ENCODE peak calls at places on chromosomes 2 and 18, in seven cellular contexts. H is foreskin fibroblast, Z is heart right ventricle, A is RWPE1, V is breast epithelium, P is IMR-90, O is progenitor cell of endocrine pancreas. F is an unnamed sample.

GRCh38 chr2:101782427-101782792 is 84.9 kb downstream of the MAP4K4 start:
- DNase-seq in A (no peak), P (no peak), Z (no peak), O (no peak), H (no peak), V (no peak), F (no peak)

GRCh38 chr2:228688007-228688645 is 506.6 kb upstream of the SPHKAP start:
- DNase-seq in H (peak), A (no peak), O (no peak), V (no peak), P (peak), Z (no peak), F (no peak)

GRCh38 chr18:36420826-36421225 is 123.3 kb downstream of the FHOD3 start:
- DNase-seq in Z (no peak), V (no peak), P (no peak), H (no peak), O (no peak), A (no peak), F (no peak)

GRCh38 chr2:66790651-66791181 is 355.8 kb downstream of the MEIS1 start:
- DNase-seq in A (no peak), H (peak), V (no peak), Z (peak), P (peak), O (no peak), F (no peak)

GRCh38 chr2:156909983-156910382 is 347.5 kb upstream of the GALNT5 start:
- DNase-seq in O (no peak), H (no peak), V (no peak), A (no peak), Z (no peak), P (no peak), F (no peak)

GRCh38 chr2:177038772-177039484 is 173.7 kb upstream of the HNRNPA3 start:
- DNase-seq in O (no peak), A (no peak), H (peak), Z (no peak), V (no peak), P (no peak), F (no peak)

GRCh38 chr2:48265169-48266013 is 264.6 kb upstream of the STON1 start:
- DNase-seq in O (no peak), A (no peak), Z (no peak), P (no peak), V (no peak), H (no peak), F (no peak)

GRCh38 chr2:211729433-211729832 is 809.2 kb downstream of the ERBB4 start:
- DNase-seq in V (no peak), H (no peak), O (no peak), A (no peak), Z (no peak), P (no peak), F (no peak)

GRCh38 chr18:55179460-55180195 is 220.4 kb upstream of the CCDC68 start:
- DNase-seq in A (no peak), H (no peak), O (no peak), V (no peak), P (peak), Z (no peak), F (no peak)

GRCh38 chr18:3623769-3624545 is 174.0 kb downstream of the TGIF1 start:
- DNase-seq in V (peak), Z (peak), P (peak), A (peak), O (peak), H (peak), F (peak)

GRCh38 chr18:68298340-68298739 is 416.6 kb downstream of the TMX3 start:
- DNase-seq in H (no peak), V (no peak), A (no peak), O (no peak), P (no peak), Z (no peak), F (no peak)

GRCh38 chr2:240335061-240335460 is 100.4 kb upstream of the GPC1 start:
- DNase-seq in Z (no peak), P (no peak), H (no peak), A (no peak), V (no peak), O (no peak), F (no peak)

GRCh38 chr18:44878335-44878734 is 197.6 kb downstream of the SETBP1 start:
- DNase-seq in Z (no peak), P (no peak), H (no peak), A (no peak), O (no peak), V (no peak), F (no peak)

GRCh38 chr18:45962866-45963265 is 4.3 kb downstream of the EPG5 start:
- DNase-seq in H (peak), A (no peak), O (no peak), V (no peak), P (peak), Z (no peak), F (no peak)

GRCh38 chr18:60020107-60020925 is 120.5 kb downstream of the PMAIP1 start:
- DNase-seq in V (no peak), P (peak), O (no peak), Z (no peak), H (peak), A (no peak), F (no peak)

GRCh38 chr2:30366199-30366691 is 80.8 kb upstream of the LCLAT1 start:
- DNase-seq in Z (peak), O (no peak), H (no peak), A (no peak), P (peak), V (no peak), F (no peak)

GRCh38 chr18:54950221-54950620 is 9.0 kb downstream of the CCDC68 start:
- DNase-seq in Z (no peak), P (no peak), O (no peak), V (no peak), A (no peak), H (no peak), F (no peak)

GRCh38 chr2:173386441-173387044 is 31.9 kb downstream of the CDCA7 start:
- DNase-seq in Z (no peak), V (no peak), H (no peak), O (no peak), A (no peak), P (no peak), F (no peak)

GRCh38 chr18:28594034-28594433 is 417.1 kb upstream of the CDH2 start:
- DNase-seq in Z (no peak), A (no peak), O (no peak), H (peak), V (no peak), P (peak), F (no peak)

GRCh38 chr2:201420442-201421113 is 30.7 kb downstream of the TRAK2 start:
- DNase-seq in V (no peak), O (no peak), A (peak), H (peak), Z (no peak), P (peak), F (no peak)

GRCh38 chr2:23637011-23637778 is 252.2 kb downstream of the KLHL29 start:
- DNase-seq in V (no peak), O (no peak), Z (peak), A (no peak), P (peak), H (peak), F (no peak)

GRCh38 chr2:237668440-237668839 is 41.1 kb downstream of the LRRFIP1 start:
- DNase-seq in O (no peak), Z (no peak), P (no peak), H (no peak), V (no peak), A (no peak), F (no peak)

GRCh38 chr2:232132179-232132578 is 170.7 kb downstream of the DIS3L2 start:
- DNase-seq in P (no peak), Z (no peak), O (no peak), A (no peak), H (no peak), V (no peak), F (no peak)

GRCh38 chr2:85708641-85709040 is 14.5 kb downstream of the GNLY start:
- DNase-seq in P (no peak), V (no peak), A (no peak), O (no peak), H (no peak), Z (no peak), F (no peak)

GRCh38 chr2:45840481-45840880 is 189.0 kb downstream of the PRKCE start:
- DNase-seq in O (no peak), H (no peak), V (no peak), A (no peak), P (no peak), Z (no peak), F (no peak)

GRCh38 chr18:48735070-48735676 is 196.3 kb downstream of the CTIF start:
- DNase-seq in P (peak), H (peak), O (no peak), A (peak), V (no peak), Z (no peak), F (no peak)

GRCh38 chr2:127606594-127607398 is 39.2 kb upstream of the GPR17 start:
- DNase-seq in P (no peak), H (no peak), Z (no peak), V (peak), A (no peak), O (no peak), F (peak)

GRCh38 chr18:39406941-39407340 is 1841.3 kb upstream of the CELF4 start:
- DNase-seq in A (no peak), V (no peak), P (no peak), Z (no peak), O (no peak), H (no peak), F (no peak)

DNA sequence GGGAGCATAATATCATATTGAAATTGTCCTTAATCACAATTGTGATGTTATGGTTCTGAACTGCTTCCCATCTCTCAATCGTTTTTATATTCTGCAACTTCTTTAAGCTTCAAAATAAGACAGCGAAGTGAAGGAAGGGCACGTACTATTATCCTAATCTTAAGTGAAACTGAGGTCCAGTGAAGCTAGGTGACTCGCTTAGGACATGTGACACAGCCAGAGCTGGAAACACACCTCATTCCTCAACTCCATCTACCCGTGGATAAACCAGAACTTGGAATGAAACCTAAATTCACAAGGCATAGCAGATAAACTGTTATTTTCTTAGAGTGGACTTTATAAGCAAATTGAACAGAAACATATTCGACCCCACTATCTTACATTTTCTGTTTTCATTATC is 191.2 kb upstream of the PXDN start:
- DNase-seq in A (no peak), O (no peak), Z (no peak), H (no peak), P (no peak), V (no peak), F (no peak)
- TF ChIP-seq CTCF in A (no peak), O (no peak), Z (no peak), H (no peak), P (no peak), V (no peak), F (no peak)

GRCh38 chr18:77709107-77709506 is 459.5 kb downstream of the GALR1 start:
- DNase-seq in Z (no peak), P (no peak), A (no peak), O (no peak), H (no peak), V (no peak), F (no peak)
- TF ChIP-seq CTCF in Z (no peak), P (no peak), A (no peak), O (no peak), H (no peak), V (no peak), F (no peak)

GRCh38 chr2:57373530-57373929 is 673.1 kb upstream of the VRK2 start:
- DNase-seq in O (no peak), A (peak), P (peak), V (no peak), H (peak), Z (no peak), F (no peak)

GRCh38 chr2:57372237-57372962 is 674.2 kb upstream of the VRK2 start:
- DNase-seq in A (no peak), V (no peak), O (no peak), H (no peak), Z (no peak), P (no peak), F (no peak)

GRCh38 chr2:57371186-57371585 is 675.4 kb upstream of the VRK2 start:
- DNase-seq in P (no peak), H (no peak), O (no peak), V (no peak), Z (no peak), A (no peak), F (no peak)

GRCh38 chr2:57376985-57377384 is 669.6 kb upstream of the VRK2 start:
- DNase-seq in O (no peak), A (no peak), Z (no peak), H (no peak), P (no peak), V (no peak), F (no peak)
- TF ChIP-seq CTCF in O (peak), A (no peak), Z (peak), H (no peak), P (peak), V (no peak), F (peak)

GRCh38 chr2:20093263-20094141 is 42.1 kb upstream of the LAPTM4A start:
- DNase-seq in Z (peak), P (peak), O (peak), V (no peak), H (peak), A (peak), F (no peak)
- TF ChIP-seq CTCF in Z (peak), P (peak), O (peak), V (peak), H (peak), A (no peak), F (peak)

GRCh38 chr2:203535078-203535783 is at the start of gene RAPH1:
- DNase-seq in A (peak), O (peak), P (peak), V (peak), Z (peak), H (peak), F (peak)
- TF ChIP-seq CTCF in A (no peak), O (no peak), P (no peak), V (no peak), Z (no peak), H (no peak), F (no peak)

DNA sequence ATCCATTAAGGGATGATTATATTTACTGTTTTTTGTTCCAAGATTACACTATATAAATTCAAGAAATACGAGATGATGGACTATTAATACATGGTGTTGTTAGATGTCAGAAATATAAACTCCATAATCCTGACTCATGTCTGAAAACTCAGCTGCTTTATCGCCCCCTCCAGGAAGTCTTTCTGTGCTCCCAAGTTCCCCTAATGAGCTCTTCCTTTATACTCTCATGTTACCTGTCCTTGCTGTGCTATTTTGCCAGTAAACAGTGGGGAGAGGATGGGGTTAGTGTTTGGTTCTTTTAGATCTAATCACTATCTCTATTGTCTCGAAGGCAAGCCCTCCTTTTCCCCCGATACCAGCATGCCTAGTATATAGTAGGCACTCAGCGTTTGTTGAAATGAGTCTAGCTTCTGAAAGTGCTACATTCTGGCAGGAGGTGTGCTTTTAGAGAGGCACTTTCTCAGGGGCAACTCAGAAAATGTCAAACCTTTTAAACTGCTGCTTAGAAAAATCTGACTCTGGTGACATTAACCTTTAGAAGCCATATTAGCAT is 21.4 kb upstream of the BARD1 start:
- DNase-seq in O (no peak), Z (no peak), V (no peak), P (peak), A (no peak), H (no peak), F (no peak)
- TF ChIP-seq CTCF in O (peak), Z (peak), V (no peak), P (peak), A (no peak), H (peak), F (peak)